ENCODE peak calls at places on chromosome 18, in six cellular contexts. G is AG04449, W is kidney, Z is fibroblast of the aortic adventitia, F is esophagus squamous epithelium, O is coronary artery. B is an unnamed sample.

GRCh38 chr18:25650201-25650941 is 298.4 kb upstream of the ZNF521 start:
- DNase-seq in G (peak), Z (peak), O (no peak), W (no peak), F (no peak), B (peak)

GRCh38 chr18:48609820-48610815 is 71.3 kb downstream of the CTIF start:
- DNase-seq in G (no peak), Z (no peak), O (no peak), W (peak), F (no peak), B (no peak)

GRCh38 chr18:67151366-67151765 is 365.2 kb downstream of the DSEL start:
- DNase-seq in O (no peak), F (no peak), Z (no peak), W (no peak), G (no peak), B (no peak)

GRCh38 chr18:75205760-75206109 is 3.2 kb downstream of the PTGR3 start:
- DNase-seq in O (no peak), G (no peak), W (no peak), Z (no peak), F (no peak), B (peak)

GRCh38 chr18:457120-457519 is 43.4 kb downstream of the COLEC12 start:
- DNase-seq in W (no peak), Z (peak), F (no peak), G (no peak), O (no peak), B (peak)

GRCh38 chr18:27428716-27429475 is 243.8 kb upstream of the CHST9 start:
- DNase-seq in O (no peak), G (no peak), W (no peak), Z (no peak), F (no peak), B (no peak)

GRCh38 chr18:75107931-75108276 is 101.0 kb downstream of the PTGR3 start:
- DNase-seq in F (no peak), Z (no peak), O (peak), G (no peak), W (no peak), B (no peak)

GRCh38 chr18:75678662-75679061 is 251.2 kb upstream of the SMIM21 start:
- DNase-seq in G (no peak), F (no peak), W (no peak), O (no peak), Z (peak), B (no peak)

GRCh38 chr18:22378672-22379282 is 38.9 kb downstream of the CTAGE1 start:
- DNase-seq in W (no peak), Z (no peak), O (no peak), F (no peak), G (no peak), B (peak)

GRCh38 chr18:35522130-35522959 is 24.6 kb upstream of the INO80C start:
- DNase-seq in F (no peak), O (no peak), W (no peak), G (no peak), Z (no peak), B (peak)

GRCh38 chr18:63963610-63964256 is 6.1 kb upstream of the SERPINB8 start:
- DNase-seq in O (no peak), Z (peak), G (no peak), W (no peak), F (no peak), B (peak)

GRCh38 chr18:57443716-57444115 is 8.5 kb downstream of the ONECUT2 start:
- DNase-seq in O (no peak), Z (no peak), G (no peak), W (no peak), F (no peak), B (no peak)

GRCh38 chr18:11676867-11677266 is 12.2 kb upstream of the GNAL start:
- DNase-seq in Z (no peak), G (no peak), O (no peak), W (no peak), F (no peak), B (no peak)

GRCh38 chr18:12046751-12047335 is 46.8 kb upstream of the ANKRD62 start:
- DNase-seq in G (no peak), O (no peak), Z (no peak), F (no peak), W (no peak), B (no peak)

GRCh38 chr18:57885931-57886330 is 82.8 kb upstream of the ATP8B1 start:
- DNase-seq in O (no peak), F (no peak), G (no peak), Z (no peak), W (no peak), B (no peak)

GRCh38 chr18:13653746-13654455 is 72.5 kb downstream of the FAM210A start:
- DNase-seq in F (no peak), O (no peak), W (no peak), Z (no peak), G (no peak), B (no peak)

GRCh38 chr18:75378674-75379315 is 48.7 kb downstream of the SMIM21 start:
- DNase-seq in W (no peak), G (no peak), O (no peak), F (no peak), Z (no peak), B (no peak)

GRCh38 chr18:48053881-48054586 is 123.6 kb upstream of the SMAD2 start:
- DNase-seq in W (peak), F (no peak), Z (no peak), G (no peak), O (no peak), B (no peak)

GRCh38 chr18:33577688-33578370 is at the start of gene ASXL3:
- DNase-seq in G (no peak), Z (peak), F (no peak), W (peak), O (peak), B (no peak)

GRCh38 chr18:36493349-36494281 is 196.1 kb downstream of the FHOD3 start:
- DNase-seq in W (no peak), F (no peak), Z (peak), G (no peak), O (no peak), B (no peak)

GRCh38 chr18:63409301-63409700 is 13.0 kb downstream of the VPS4B start:
- DNase-seq in F (no peak), G (no peak), W (no peak), Z (no peak), O (no peak), B (no peak)

GRCh38 chr18:43271593-43272432 is 5.5 kb downstream of the SYT4 start:
- DNase-seq in F (no peak), O (no peak), Z (peak), G (peak), W (no peak), B (peak)

GRCh38 chr18:50196261-50196660 is 1.3 kb upstream of the MYO5B start:
- DNase-seq in O (no peak), G (no peak), F (no peak), W (no peak), Z (no peak), B (no peak)

GRCh38 chr18:50192903-50193795 is 1.8 kb downstream of the MYO5B start:
- DNase-seq in F (no peak), Z (no peak), O (no peak), W (no peak), G (no peak), B (no peak)

GRCh38 chr18:50195689-50196088 is 742 bp upstream of the MYO5B start:
- DNase-seq in O (no peak), F (no peak), W (no peak), G (no peak), Z (no peak), B (no peak)

GRCh38 chr18:50193796-50194622 is 938 bp downstream of the MYO5B start:
- DNase-seq in G (no peak), O (no peak), Z (no peak), W (peak), F (no peak), B (no peak)

GRCh38 chr18:50194623-50195532 is at the start of gene MYO5B:
- DNase-seq in G (no peak), W (peak), Z (no peak), F (no peak), O (no peak), B (no peak)
- TF ChIP-seq CTCF in G (no peak), W (peak), Z (no peak), F (peak), O (no peak), B (no peak)

GRCh38 chr18:6553234-6553900 is 138.7 kb upstream of the L3MBTL4 start:
- DNase-seq in O (no peak), F (no peak), G (no peak), W (no peak), Z (no peak), B (no peak)
- H3K4me3 ChIP-seq in O (no peak), F (no peak), G (no peak), W (no peak), Z (no peak), B (no peak)

GRCh38 chr18:3526421-3527354 is 76.7 kb downstream of the TGIF1 start:
- DNase-seq in Z (no peak), F (no peak), W (no peak), O (no peak), G (no peak), B (peak)
- TF ChIP-seq CTCF in Z (no peak), F (no peak), W (no peak), O (no peak), G (no peak), B (no peak)

DNA sequence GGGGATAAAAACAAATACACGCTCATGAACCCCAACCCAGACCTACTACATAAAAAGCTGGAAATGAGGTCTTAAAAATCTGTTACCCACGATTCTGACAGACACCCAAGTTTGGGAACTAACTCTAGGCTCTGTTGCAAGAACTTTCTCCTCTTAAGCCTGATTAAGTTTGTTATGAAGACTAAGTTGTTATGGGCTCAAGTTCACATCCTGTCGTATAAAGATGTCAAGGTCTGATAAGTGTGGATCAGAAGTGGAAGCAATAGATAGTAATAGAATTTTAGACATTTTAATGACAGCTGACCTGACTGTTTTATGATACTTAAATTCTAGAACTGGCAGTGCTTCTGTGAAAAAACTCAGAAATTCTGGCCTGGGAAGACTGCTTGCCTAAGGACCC is 43.2 kb downstream of the LPIN2 start:
- DNase-seq in F (no peak), W (no peak), Z (no peak), G (no peak), O (no peak), B (peak)
- H3K4me3 ChIP-seq in F (no peak), W (no peak), Z (no peak), G (no peak), O (no peak), B (no peak)

GRCh38 chr18:31424383-31424988 is 23.1 kb upstream of the DSG3 start:
- DNase-seq in F (no peak), W (no peak), G (no peak), O (no peak), Z (peak), B (peak)
- TF ChIP-seq CTCF in F (peak), W (peak), G (no peak), O (no peak), Z (peak), B (peak)

GRCh38 chr18:79935098-79935480 is 16.4 kb downstream of the SLC66A2 start:
- DNase-seq in Z (no peak), F (no peak), G (no peak), W (peak), O (peak), B (no peak)

GRCh38 chr18:79934311-79935097 is 16.9 kb downstream of the SLC66A2 start:
- DNase-seq in F (no peak), W (peak), O (peak), G (no peak), Z (no peak), B (peak)

GRCh38 chr18:79935499-79935898 is 16.0 kb downstream of the SLC66A2 start:
- DNase-seq in G (no peak), Z (no peak), O (peak), F (no peak), W (peak), B (no peak)

GRCh38 chr18:79932907-79933306 is 18.5 kb downstream of the SLC66A2 start:
- DNase-seq in W (no peak), Z (no peak), O (no peak), F (no peak), G (no peak), B (no peak)

GRCh38 chr18:79933765-79934164 is 17.7 kb downstream of the SLC66A2 start:
- DNase-seq in W (peak), O (peak), G (peak), F (no peak), Z (no peak), B (peak)
- H3K4me3 ChIP-seq in W (no peak), O (no peak), G (no peak), F (no peak), Z (no peak), B (no peak)

DNA sequence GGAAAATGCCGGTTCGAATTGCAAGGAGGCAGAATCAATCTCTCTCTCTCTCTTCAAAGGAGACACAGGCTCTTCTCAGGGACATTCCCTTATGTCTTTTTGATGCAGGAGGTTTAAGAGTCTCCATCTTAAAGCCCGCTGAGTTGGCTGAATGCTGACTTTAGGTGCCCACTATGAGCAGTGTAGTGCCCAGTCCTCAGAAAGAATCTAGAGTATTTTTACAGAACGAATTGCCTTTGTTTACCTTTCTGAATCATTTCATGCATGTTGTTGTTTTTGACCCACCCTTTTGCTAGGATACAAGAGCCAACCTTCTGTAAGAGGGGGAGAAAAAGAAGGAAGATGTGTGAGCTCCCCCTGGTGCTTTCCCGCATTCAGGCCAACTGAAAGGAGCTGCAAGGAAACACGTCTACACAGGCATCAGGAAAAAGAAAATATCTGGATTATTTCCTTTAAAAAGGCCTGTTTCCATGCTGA is 193.5 kb upstream of the TCF4 start:
- DNase-seq in W (no peak), F (no peak), Z (peak), O (no peak), G (peak), B (peak)
- TF ChIP-seq CTCF in W (peak), F (peak), Z (peak), O (peak), G (peak), B (peak)

DNA sequence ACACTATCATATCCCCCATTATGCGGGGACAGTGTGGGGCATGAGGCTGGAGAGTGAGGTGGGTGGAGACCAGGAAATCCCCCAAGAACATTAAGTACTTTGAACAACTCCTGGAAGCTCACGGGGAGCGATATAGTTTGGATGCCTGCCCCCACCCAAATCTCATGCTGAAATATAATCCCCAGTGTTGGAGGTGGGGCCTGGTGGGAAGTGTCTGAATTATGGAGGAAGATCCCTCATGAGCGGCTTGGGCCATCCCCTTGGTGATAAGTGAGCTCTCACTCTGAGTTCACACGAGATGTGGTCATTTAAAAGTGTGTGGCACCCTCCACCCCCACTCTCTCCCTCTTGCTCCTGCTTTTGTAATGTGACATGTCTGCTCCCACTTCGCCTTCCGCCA is 97.1 kb upstream of the TMEM200C start:
- DNase-seq in Z (no peak), O (no peak), W (no peak), F (no peak), G (no peak), B (no peak)
- H3K4me3 ChIP-seq in Z (no peak), O (no peak), W (no peak), F (no peak), G (no peak), B (no peak)

DNA sequence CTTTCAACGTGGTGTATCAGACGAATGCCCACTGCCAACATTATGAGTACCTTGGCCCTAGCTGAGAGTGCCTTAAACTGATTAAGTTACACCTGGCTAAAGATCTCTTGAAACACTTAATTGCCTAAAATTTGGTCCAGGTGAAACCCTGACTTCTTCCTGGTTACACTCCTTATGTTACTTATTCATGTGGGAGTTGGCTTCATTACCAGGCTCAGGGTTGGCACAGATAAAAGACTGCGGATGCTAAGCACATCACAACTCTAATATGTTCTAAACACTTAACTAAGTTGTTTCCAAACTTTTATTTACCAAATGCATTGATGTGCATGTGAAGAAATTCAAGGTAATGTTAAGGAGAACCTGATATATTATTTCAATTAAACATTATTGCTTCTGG is 298.9 kb downstream of the TCF4 start:
- DNase-seq in G (no peak), Z (no peak), W (no peak), F (no peak), O (no peak), B (no peak)
- TF ChIP-seq CTCF in G (no peak), Z (no peak), W (no peak), F (no peak), O (no peak), B (no peak)

B was measured in fibroblast of villous mesenchyme.